ENCODE peak calls at places on chromosomes 4 and X, in five cellular contexts. L is psoas muscle; Q is lung; I is CD4-positive, CD25-positive, alpha-beta regulatory T cell; W is A673. Z is an unnamed sample. For H3K9me3, the result is how much of the 10 kb centered on the place peaks cover.

GRCh38 chr4:7432531-7433375 is 2.0 kb downstream of the PSAPL1 start:
- DNase-seq in L (no peak), Q (no peak), I (no peak), W (no peak), Z (no peak)

GRCh38 chr4:2424581-2424980 is 5.8 kb downstream of the CFAP99 start:
- DNase-seq in L (no peak), Q (no peak), I (no peak), W (no peak), Z (no peak)

GRCh38 chr4:88054229-88054628 is 46.8 kb downstream of the PKD2 start:
- DNase-seq in L (peak), Q (no peak), I (no peak), W (no peak), Z (no peak)

GRCh38 chr4:7857238-7857701 is 82.4 kb downstream of the AFAP1 start:
- DNase-seq in L (peak), Q (no peak), I (no peak), W (peak), Z (no peak)

GRCh38 chr4:83855044-83855443 is 319.1 kb downstream of the GPAT3 start:
- DNase-seq in L (no peak), Q (no peak), I (no peak), W (peak), Z (peak)

GRCh38 chrX:23503835-23504539 is 163.3 kb upstream of the PRDX4 start:
- DNase-seq in L (peak), Q (peak), I (no peak), W (no peak), Z (peak)

GRCh38 chr4:123557857-123558536 is 161.4 kb downstream of the SPRY1 start:
- DNase-seq in L (no peak), Q (no peak), I (no peak), W (no peak), Z (no peak)

GRCh38 chr4:101993002-101993840 is 202.7 kb downstream of the BANK1 start:
- DNase-seq in L (no peak), Q (no peak), I (no peak), W (no peak), Z (no peak)

GRCh38 chrX:39819921-39820849 is 277.6 kb downstream of the BCOR start:
- DNase-seq in L (no peak), Q (no peak), I (peak), W (peak), Z (no peak)

GRCh38 chr4:41321216-41321945 is 64.7 kb downstream of the UCHL1 start:
- DNase-seq in L (no peak), Q (no peak), I (no peak), W (no peak), Z (no peak)

GRCh38 chr4:83011779-83012630 is 1.4 kb upstream of the LIN54 start:
- DNase-seq in L (peak), Q (peak), I (peak), W (peak), Z (peak)

GRCh38 chrX:123590842-123591491 is 141.9 kb downstream of the THOC2 start:
- DNase-seq in L (no peak), Q (no peak), I (peak), W (no peak), Z (peak)

GRCh38 chr4:151558496-151559113 is 149.6 kb downstream of the FHIP1A start:
- DNase-seq in L (no peak), Q (no peak), I (no peak), W (no peak), Z (no peak)

GRCh38 chrX:776529-777230 is 146.1 kb downstream of the SHOX start:
- DNase-seq in L (no peak), Q (no peak), I (no peak), W (no peak), Z (peak)

GRCh38 chrX:87744391-87744790 is 226.8 kb downstream of the KLHL4 start:
- DNase-seq in L (no peak), Q (no peak), I (no peak), W (no peak), Z (no peak)

GRCh38 chrX:129983575-129984131 is 1.2 kb downstream of the BCORL1 start:
- DNase-seq in L (peak), Q (no peak), I (no peak), W (no peak), Z (peak)

GRCh38 chr4:157819693-157820464 is 352.9 kb downstream of the GASK1B start:
- DNase-seq in L (no peak), Q (no peak), I (no peak), W (no peak), Z (no peak)

GRCh38 chrX:136115124-136115908 is 32.0 kb upstream of the FHL1 start:
- DNase-seq in L (no peak), Q (no peak), I (no peak), W (no peak), Z (no peak)

GRCh38 chrX:123084797-123085196 is 99.3 kb upstream of the GRIA3 start:
- DNase-seq in L (no peak), Q (no peak), I (no peak), W (no peak), Z (no peak)

GRCh38 chr4:8869002-8869878 is 2.4 kb downstream of the HMX1 start:
- DNase-seq in L (no peak), Q (no peak), I (no peak), W (no peak), Z (no peak)

GRCh38 chr4:138494931-138495330 is 252.8 kb upstream of the SLC7A11 start:
- DNase-seq in L (no peak), Q (no peak), I (no peak), W (peak), Z (no peak)

GRCh38 chr4:105972946-105973621 is 77.8 kb downstream of the NPNT start:
- DNase-seq in L (no peak), Q (no peak), I (no peak), W (no peak), Z (no peak)

GRCh38 chr4:162506253-162506652 is 342.5 kb upstream of the FSTL5 start:
- DNase-seq in L (no peak), Q (no peak), I (no peak), W (no peak), Z (no peak)

GRCh38 chrX:23504895-23505294 is 162.4 kb upstream of the PRDX4 start:
- DNase-seq in L (no peak), Q (no peak), I (no peak), W (no peak), Z (no peak)

GRCh38 chr4:102449751-102450352 is 51.3 kb upstream of the NFKB1 start:
- DNase-seq in L (no peak), Q (peak), I (peak), W (peak), Z (no peak)

GRCh38 chrX:71640002-71640401 is 21.7 kb upstream of the CXCR3 start:
- DNase-seq in L (no peak), Q (no peak), I (peak), W (no peak), Z (no peak)
- H3K27ac ChIP-seq in L (no peak), Q (no peak), I (no peak), W (no peak), Z (no peak)

DNA sequence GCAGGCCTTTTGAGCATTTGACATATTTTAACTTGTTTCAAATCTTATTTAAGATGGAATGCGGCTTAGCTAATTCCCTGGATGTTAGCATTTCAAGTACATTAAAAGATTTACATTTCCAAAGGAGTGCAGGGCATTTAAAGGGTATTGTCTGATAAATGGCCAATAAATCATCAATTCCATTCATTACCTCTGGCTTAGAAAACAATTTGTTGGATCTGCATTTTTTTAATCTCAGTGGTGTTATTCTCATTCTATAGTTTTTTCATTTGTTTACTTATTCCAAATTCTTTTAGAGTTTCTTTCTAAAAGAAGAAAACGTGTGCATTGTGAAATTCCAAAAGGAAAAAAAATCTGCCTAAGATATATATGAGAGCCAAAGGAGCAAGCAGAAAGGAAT is 1.3 kb upstream of the NLRP2B start:
- DNase-seq in L (no peak), Q (no peak), I (no peak), W (no peak), Z (no peak)
- H3K9me3 ChIP-seq in L (under half), Q (under half), I (under half), W (under half), Z (under half)

GRCh38 chr4:183241322-183241640 is 78.8 kb downstream of the CLDN22 start:
- DNase-seq in L (no peak), Q (no peak), I (no peak), W (no peak), Z (peak)
- H3K27ac ChIP-seq in L (no peak), Q (peak), I (no peak), W (no peak), Z (peak)

GRCh38 chr4:18294846-18295245 is 273.3 kb upstream of the LCORL start:
- DNase-seq in L (no peak), Q (no peak), I (no peak), W (no peak), Z (no peak)

GRCh38 chr4:18292411-18292810 is 270.9 kb upstream of the LCORL start:
- DNase-seq in L (no peak), Q (no peak), I (no peak), W (no peak), Z (no peak)

GRCh38 chr4:18291981-18292380 is 270.4 kb upstream of the LCORL start:
- DNase-seq in L (no peak), Q (no peak), I (no peak), W (no peak), Z (no peak)

DNA sequence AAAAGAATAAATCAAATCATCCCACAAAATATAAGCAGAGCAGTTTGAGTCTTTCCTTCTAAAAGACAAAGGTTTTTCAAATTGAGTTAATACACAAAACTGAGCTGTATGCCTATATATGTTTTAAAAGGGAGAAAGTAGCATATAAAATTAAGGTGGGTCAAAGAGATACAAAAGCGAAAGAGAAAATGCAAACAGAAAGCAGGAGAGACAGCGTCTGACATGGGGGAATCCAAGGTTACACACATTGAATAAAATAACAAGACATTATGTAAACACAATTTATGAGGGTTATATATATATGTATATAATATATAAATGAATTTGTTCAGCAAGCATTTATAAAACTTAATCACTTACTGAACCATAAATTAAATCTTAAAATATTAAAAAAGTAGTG is 276.1 kb upstream of the LCORL start:
- DNase-seq in L (no peak), Q (no peak), I (no peak), W (no peak), Z (no peak)
- H3K9me3 ChIP-seq in L (under half), Q (under half), I (under half), W (under half), Z (under half)

GRCh38 chrX:21756785-21757529 is 959 bp downstream of the SMPX start:
- DNase-seq in L (no peak), Q (no peak), I (no peak), W (no peak), Z (no peak)
- H3K27ac ChIP-seq in L (peak), Q (no peak), I (no peak), W (no peak), Z (no peak)

GRCh38 chr4:144531841-144532240 is 114.1 kb upstream of the HHIP start:
- DNase-seq in L (no peak), Q (no peak), I (no peak), W (peak), Z (no peak)
- H3K9me3 ChIP-seq in L (under half), Q (under half), I (under half), W (under half), Z (under half)